ENCODE peak calls at places on chromosomes 1 and 21, in five cellular contexts. One of them, this sample, is unnamed.

GRCh38 chr1:248872752-248873408 is 14.0 kb upstream of the ZNF692 start:
- DNase-seq in breast epithelium: peak; percentile 46
- DNase-seq in stimulated activated naive B cell treated with anti-CD40 and anti-IgM and Interleukin-4, amounts not matched to agents 10 μg/mL and 1 μg/mL and 100 μg/mL, for 72 hours: peak; percentile 55
- DNase-seq in neural crest cell: peak; percentile 50
- DNase-seq in bronchial epithelial cell: peak; percentile 63
- DNase-seq in this sample: no peak

GRCh38 chr1:31714442-31715096 is 10.8 kb upstream of the COL16A1 start:
- DNase-seq in neural crest cell: peak; percentile 40
- DNase-seq in stimulated activated naive B cell treated with anti-CD40 and anti-IgM and Interleukin-4, amounts not matched to agents 10 μg/mL and 1 μg/mL and 100 μg/mL, for 72 hours: no peak
- DNase-seq in bronchial epithelial cell: peak; percentile 50
- DNase-seq in breast epithelium: peak; percentile 47
- DNase-seq in this sample: no peak

GRCh38 chr21:41048141-41048540 is 119.8 kb upstream of the BACE2 start:
- DNase-seq in breast epithelium: no peak
- DNase-seq in neural crest cell: no peak
- DNase-seq in bronchial epithelial cell: no peak
- DNase-seq in stimulated activated naive B cell treated with anti-CD40 and anti-IgM and Interleukin-4, amounts not matched to agents 10 μg/mL and 1 μg/mL and 100 μg/mL, for 72 hours: no peak
- DNase-seq in this sample: no peak

GRCh38 chr1:23904748-23905357 is 8.3 kb downstream of the CNR2 start:
- DNase-seq in stimulated activated naive B cell treated with anti-CD40 and anti-IgM and Interleukin-4, amounts not matched to agents 10 μg/mL and 1 μg/mL and 100 μg/mL, for 72 hours: peak; percentile 72
- DNase-seq in neural crest cell: no peak
- DNase-seq in bronchial epithelial cell: peak; percentile 68
- DNase-seq in breast epithelium: no peak
- DNase-seq in this sample: no peak

GRCh38 chr1:218957971-218958370 is 215.7 kb upstream of the LYPLAL1 start:
- DNase-seq in stimulated activated naive B cell treated with anti-CD40 and anti-IgM and Interleukin-4, amounts not matched to agents 10 μg/mL and 1 μg/mL and 100 μg/mL, for 72 hours: no peak
- DNase-seq in bronchial epithelial cell: no peak
- DNase-seq in neural crest cell: no peak
- DNase-seq in breast epithelium: no peak
- DNase-seq in this sample: no peak

GRCh38 chr21:44370771-44371410 is 17.5 kb downstream of the TRPM2 start:
- DNase-seq in neural crest cell: no peak
- DNase-seq in stimulated activated naive B cell treated with anti-CD40 and anti-IgM and Interleukin-4, amounts not matched to agents 10 μg/mL and 1 μg/mL and 100 μg/mL, for 72 hours: no peak
- DNase-seq in breast epithelium: no peak
- DNase-seq in bronchial epithelial cell: no peak
- DNase-seq in this sample: no peak

GRCh38 chr1:170321113-170321512 is 175.4 kb downstream of the NTMT2 start:
- DNase-seq in breast epithelium: no peak
- DNase-seq in bronchial epithelial cell: no peak
- DNase-seq in stimulated activated naive B cell treated with anti-CD40 and anti-IgM and Interleukin-4, amounts not matched to agents 10 μg/mL and 1 μg/mL and 100 μg/mL, for 72 hours: no peak
- DNase-seq in neural crest cell: no peak
- DNase-seq in this sample: no peak

GRCh38 chr1:97334454-97334853 is 586.4 kb downstream of the DPYD start:
- DNase-seq in stimulated activated naive B cell treated with anti-CD40 and anti-IgM and Interleukin-4, amounts not matched to agents 10 μg/mL and 1 μg/mL and 100 μg/mL, for 72 hours: no peak
- DNase-seq in neural crest cell: no peak
- DNase-seq in breast epithelium: no peak
- DNase-seq in bronchial epithelial cell: no peak
- DNase-seq in this sample: no peak

GRCh38 chr1:95642035-95642434 is 408.0 kb downstream of the RWDD3 start:
- DNase-seq in neural crest cell: no peak
- DNase-seq in bronchial epithelial cell: no peak
- DNase-seq in breast epithelium: no peak
- DNase-seq in stimulated activated naive B cell treated with anti-CD40 and anti-IgM and Interleukin-4, amounts not matched to agents 10 μg/mL and 1 μg/mL and 100 μg/mL, for 72 hours: no peak
- DNase-seq in this sample: no peak

GRCh38 chr1:230069813-230070212 is 2.8 kb downstream of the GALNT2 start:
- DNase-seq in breast epithelium: no peak
- DNase-seq in neural crest cell: no peak
- DNase-seq in stimulated activated naive B cell treated with anti-CD40 and anti-IgM and Interleukin-4, amounts not matched to agents 10 μg/mL and 1 μg/mL and 100 μg/mL, for 72 hours: no peak
- DNase-seq in bronchial epithelial cell: peak; percentile 59
- DNase-seq in this sample: no peak

GRCh38 chr1:65323246-65323645 is 13.9 kb downstream of the DNAJC6 start:
- DNase-seq in bronchial epithelial cell: no peak
- DNase-seq in breast epithelium: no peak
- DNase-seq in neural crest cell: no peak
- DNase-seq in stimulated activated naive B cell treated with anti-CD40 and anti-IgM and Interleukin-4, amounts not matched to agents 10 μg/mL and 1 μg/mL and 100 μg/mL, for 72 hours: no peak
- DNase-seq in this sample: no peak

GRCh38 chr1:233635765-233636502 is 22.0 kb downstream of the KCNK1 start:
- DNase-seq in neural crest cell: no peak
- DNase-seq in breast epithelium: no peak
- DNase-seq in bronchial epithelial cell: peak; percentile 52
- DNase-seq in stimulated activated naive B cell treated with anti-CD40 and anti-IgM and Interleukin-4, amounts not matched to agents 10 μg/mL and 1 μg/mL and 100 μg/mL, for 72 hours: no peak
- DNase-seq in this sample: no peak

GRCh38 chr1:105872761-105873286 is 1183.7 kb upstream of the PRMT6 start:
- DNase-seq in bronchial epithelial cell: no peak
- DNase-seq in neural crest cell: no peak
- DNase-seq in stimulated activated naive B cell treated with anti-CD40 and anti-IgM and Interleukin-4, amounts not matched to agents 10 μg/mL and 1 μg/mL and 100 μg/mL, for 72 hours: no peak
- DNase-seq in breast epithelium: no peak
- DNase-seq in this sample: no peak

GRCh38 chr1:1033009-1033587 is 13.2 kb downstream of the AGRN start:
- DNase-seq in bronchial epithelial cell: peak; percentile 74
- DNase-seq in neural crest cell: peak; percentile 92
- DNase-seq in breast epithelium: peak; percentile 93
- DNase-seq in stimulated activated naive B cell treated with anti-CD40 and anti-IgM and Interleukin-4, amounts not matched to agents 10 μg/mL and 1 μg/mL and 100 μg/mL, for 72 hours: peak; percentile 96
- DNase-seq in this sample: no peak

GRCh38 chr1:80531182-80531581 is 1269.6 kb upstream of the ADGRL2 start:
- DNase-seq in breast epithelium: no peak
- DNase-seq in bronchial epithelial cell: no peak
- DNase-seq in stimulated activated naive B cell treated with anti-CD40 and anti-IgM and Interleukin-4, amounts not matched to agents 10 μg/mL and 1 μg/mL and 100 μg/mL, for 72 hours: no peak
- DNase-seq in neural crest cell: no peak
- DNase-seq in this sample: no peak

GRCh38 chr1:199691540-199691939 is 336.0 kb upstream of the NR5A2 start:
- DNase-seq in stimulated activated naive B cell treated with anti-CD40 and anti-IgM and Interleukin-4, amounts not matched to agents 10 μg/mL and 1 μg/mL and 100 μg/mL, for 72 hours: no peak
- DNase-seq in neural crest cell: no peak
- DNase-seq in bronchial epithelial cell: peak; percentile 84
- DNase-seq in breast epithelium: no peak
- DNase-seq in this sample: peak; percentile 92

GRCh38 chr1:182111496-182111895 is 50.0 kb upstream of the ZNF648 start:
- DNase-seq in breast epithelium: peak; percentile 70
- DNase-seq in bronchial epithelial cell: peak; percentile 17
- DNase-seq in neural crest cell: no peak
- DNase-seq in stimulated activated naive B cell treated with anti-CD40 and anti-IgM and Interleukin-4, amounts not matched to agents 10 μg/mL and 1 μg/mL and 100 μg/mL, for 72 hours: no peak
- DNase-seq in this sample: no peak

GRCh38 chr1:194476872-194477271 is 1290.5 kb upstream of the B3GALT2 start:
- DNase-seq in neural crest cell: no peak
- DNase-seq in breast epithelium: no peak
- DNase-seq in bronchial epithelial cell: no peak
- DNase-seq in stimulated activated naive B cell treated with anti-CD40 and anti-IgM and Interleukin-4, amounts not matched to agents 10 μg/mL and 1 μg/mL and 100 μg/mL, for 72 hours: no peak
- DNase-seq in this sample: no peak